ENCODE peak calls at places on chromosomes 13 and 19, in seven cellular contexts. One of them, this sample, is unnamed.

GRCh38 chr13:112457485-112457884 is 81.3 kb downstream of the SPACA7 start:
- DNase-seq in hepatocyte: no peak
- DNase-seq in neural progenitor cell: no peak
- DNase-seq in AG09319: no peak
- DNase-seq in tibial nerve: no peak
- DNase-seq in cardiac muscle cell: no peak
- DNase-seq in fibroblast of pulmonary artery: no peak
- DNase-seq in this sample: no peak

GRCh38 chr19:29031216-29031615 is 181.7 kb downstream of the UQCRFS1 start:
- DNase-seq in hepatocyte: no peak
- DNase-seq in neural progenitor cell: no peak
- DNase-seq in AG09319: no peak
- DNase-seq in tibial nerve: no peak
- DNase-seq in cardiac muscle cell: no peak
- DNase-seq in fibroblast of pulmonary artery: no peak
- DNase-seq in this sample: no peak

GRCh38 chr19:9857920-9858746 is 23.0 kb downstream of the PIN1 start:
- DNase-seq in hepatocyte: no peak
- DNase-seq in neural progenitor cell: no peak
- DNase-seq in AG09319: no peak
- DNase-seq in tibial nerve: no peak
- DNase-seq in cardiac muscle cell: no peak
- DNase-seq in fibroblast of pulmonary artery: no peak
- DNase-seq in this sample: no peak

GRCh38 chr19:970695-971094 is 13.4 kb upstream of the WDR18 start:
- DNase-seq in hepatocyte: peak
- DNase-seq in neural progenitor cell: no peak
- DNase-seq in AG09319: no peak
- DNase-seq in tibial nerve: no peak
- DNase-seq in cardiac muscle cell: no peak
- DNase-seq in fibroblast of pulmonary artery: no peak
- DNase-seq in this sample: no peak

GRCh38 chr19:3514930-3515329 is 8.8 kb downstream of the FZR1 start:
- DNase-seq in hepatocyte: no peak
- DNase-seq in neural progenitor cell: no peak
- DNase-seq in AG09319: no peak
- DNase-seq in tibial nerve: no peak
- DNase-seq in cardiac muscle cell: no peak
- DNase-seq in fibroblast of pulmonary artery: no peak
- DNase-seq in this sample: no peak

GRCh38 chr19:3249408-3249807 is 24.9 kb downstream of the CELF5 start:
- DNase-seq in hepatocyte: no peak
- DNase-seq in neural progenitor cell: peak
- DNase-seq in AG09319: no peak
- DNase-seq in tibial nerve: no peak
- DNase-seq in cardiac muscle cell: no peak
- DNase-seq in fibroblast of pulmonary artery: no peak
- DNase-seq in this sample: no peak

GRCh38 chr13:113299951-113300350 is 2.9 kb downstream of the LAMP1 start:
- DNase-seq in hepatocyte: peak
- DNase-seq in neural progenitor cell: no peak
- DNase-seq in AG09319: no peak
- DNase-seq in tibial nerve: no peak
- DNase-seq in cardiac muscle cell: no peak
- DNase-seq in fibroblast of pulmonary artery: no peak
- DNase-seq in this sample: no peak

GRCh38 chr19:28633223-28634030 is 579.5 kb downstream of the UQCRFS1 start:
- DNase-seq in hepatocyte: peak
- DNase-seq in neural progenitor cell: peak
- DNase-seq in AG09319: peak
- DNase-seq in tibial nerve: no peak
- DNase-seq in cardiac muscle cell: peak
- DNase-seq in fibroblast of pulmonary artery: peak
- DNase-seq in this sample: no peak

GRCh38 chr13:43304945-43305344 is 281.6 kb downstream of the DNAJC15 start:
- DNase-seq in hepatocyte: no peak
- DNase-seq in neural progenitor cell: no peak
- DNase-seq in AG09319: no peak
- DNase-seq in tibial nerve: no peak
- DNase-seq in cardiac muscle cell: no peak
- DNase-seq in fibroblast of pulmonary artery: no peak
- DNase-seq in this sample: no peak
- TF ChIP-seq CTCF in hepatocyte: no peak
- TF ChIP-seq CTCF in neural progenitor cell: peak
- TF ChIP-seq CTCF in AG09319: no peak
- TF ChIP-seq CTCF in tibial nerve: no peak
- TF ChIP-seq CTCF in cardiac muscle cell: no peak
- TF ChIP-seq CTCF in fibroblast of pulmonary artery: peak
- TF ChIP-seq CTCF in this sample: no peak

GRCh38 chr19:11346104-11346940 is at the start of the genes CCDC159 and TMEM205:
- DNase-seq in hepatocyte: peak
- DNase-seq in neural progenitor cell: peak
- DNase-seq in AG09319: peak
- DNase-seq in tibial nerve: peak
- DNase-seq in cardiac muscle cell: peak
- DNase-seq in fibroblast of pulmonary artery: peak
- DNase-seq in this sample: peak
- TF ChIP-seq CTCF in hepatocyte: peak
- TF ChIP-seq CTCF in neural progenitor cell: peak
- TF ChIP-seq CTCF in AG09319: no peak
- TF ChIP-seq CTCF in tibial nerve: no peak
- TF ChIP-seq CTCF in cardiac muscle cell: peak
- TF ChIP-seq CTCF in fibroblast of pulmonary artery: no peak
- TF ChIP-seq CTCF in this sample: no peak

GRCh38 chr13:69108486-69108885 is 999.1 kb upstream of the ATXN8OS start:
- DNase-seq in hepatocyte: no peak
- DNase-seq in neural progenitor cell: no peak
- DNase-seq in AG09319: no peak
- DNase-seq in tibial nerve: no peak
- DNase-seq in cardiac muscle cell: no peak
- DNase-seq in fibroblast of pulmonary artery: no peak
- DNase-seq in this sample: no peak
- TF ChIP-seq CTCF in hepatocyte: peak
- TF ChIP-seq CTCF in neural progenitor cell: peak
- TF ChIP-seq CTCF in AG09319: no peak
- TF ChIP-seq CTCF in tibial nerve: no peak
- TF ChIP-seq CTCF in cardiac muscle cell: no peak
- TF ChIP-seq CTCF in fibroblast of pulmonary artery: no peak
- TF ChIP-seq CTCF in this sample: no peak

DNA sequence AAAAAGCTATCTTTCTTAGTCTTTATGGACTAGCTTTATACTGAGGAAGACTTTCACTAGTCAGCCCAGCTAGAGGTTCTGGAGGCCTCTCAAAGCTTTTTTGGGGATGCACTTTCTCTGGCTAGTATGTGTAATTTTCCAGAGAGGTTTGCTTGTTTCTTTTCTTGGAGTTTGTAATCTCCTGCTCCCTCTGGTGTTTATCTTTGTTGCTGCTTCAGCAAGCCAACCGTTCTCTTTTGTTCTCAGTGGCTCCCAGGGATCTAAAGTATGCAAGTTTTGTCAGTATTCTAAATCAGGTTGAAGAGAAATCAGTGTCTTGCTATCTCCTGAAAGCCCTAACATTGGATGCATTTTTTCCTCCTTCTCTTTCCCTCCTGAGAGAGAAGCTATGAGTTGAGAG is 121.1 kb upstream of the MYO16 start:
- DNase-seq in hepatocyte: peak
- DNase-seq in neural progenitor cell: peak
- DNase-seq in AG09319: no peak
- DNase-seq in tibial nerve: no peak
- DNase-seq in cardiac muscle cell: peak
- DNase-seq in fibroblast of pulmonary artery: peak
- DNase-seq in this sample: peak
- TF ChIP-seq CTCF in hepatocyte: peak
- TF ChIP-seq CTCF in neural progenitor cell: peak
- TF ChIP-seq CTCF in AG09319: peak
- TF ChIP-seq CTCF in tibial nerve: peak
- TF ChIP-seq CTCF in cardiac muscle cell: peak
- TF ChIP-seq CTCF in fibroblast of pulmonary artery: peak
- TF ChIP-seq CTCF in this sample: peak